ENCODE peak calls at places on chromosomes 4 and X, in five cellular contexts. L, D, Q, E and U are unnamed samples.

GRCh38 chr4:23747131-23747752 is 142.6 kb downstream of the PPARGC1A start:
- DNase-seq in L (no peak), D (no peak), Q (no peak), E (no peak), U (no peak)

GRCh38 chrX:45614853-45615252 is 414.2 kb upstream of the DIPK2B start:
- DNase-seq in L (no peak), D (no peak), Q (no peak), E (no peak), U (no peak)

GRCh38 chrX:4935846-4936245 is 1222.4 kb upstream of the PRKX start:
- DNase-seq in L (no peak), D (peak; percentile 38), Q (no peak), E (no peak), U (no peak)

GRCh38 chr4:130403221-130403620 is 1307.3 kb downstream of the C4orf33 start:
- DNase-seq in L (no peak), D (no peak), Q (no peak), E (no peak), U (no peak)

GRCh38 chrX:97021680-97022079 is 138.0 kb downstream of the RPA4 start:
- DNase-seq in L (peak; percentile 17), D (no peak), Q (no peak), E (no peak), U (no peak)

GRCh38 chr4:15366660-15367059 is 61.2 kb upstream of the C1QTNF7 start:
- DNase-seq in L (no peak), D (no peak), Q (no peak), E (no peak), U (no peak)

GRCh38 chr4:6326312-6327060 is 56.8 kb downstream of the WFS1 start:
- DNase-seq in L (no peak), D (no peak), Q (no peak), E (no peak), U (no peak)

GRCh38 chrX:15877380-15877779 is 22.8 kb upstream of the AP1S2 start:
- DNase-seq in L (peak; percentile 75), D (no peak), Q (peak; percentile 12), E (no peak), U (no peak)

GRCh38 chr4:70183168-70183939 is 12.2 kb upstream of the ODAM start:
- DNase-seq in L (peak; percentile 79), D (no peak), Q (no peak), E (no peak), U (peak; percentile 65)

GRCh38 chr4:78667337-78667736 is 108.8 kb upstream of the BMP2K start:
- DNase-seq in L (no peak), D (no peak), Q (no peak), E (no peak), U (no peak)

GRCh38 chr4:78669453-78669852 is 106.7 kb upstream of the BMP2K start:
- DNase-seq in L (no peak), D (no peak), Q (no peak), E (no peak), U (no peak)

GRCh38 chr4:78665216-78665615 is 110.9 kb upstream of the BMP2K start:
- DNase-seq in L (no peak), D (no peak), Q (no peak), E (no peak), U (no peak)

GRCh38 chr4:78666830-78667258 is 109.3 kb upstream of the BMP2K start:
- DNase-seq in L (no peak), D (no peak), Q (no peak), E (no peak), U (no peak)

DNA sequence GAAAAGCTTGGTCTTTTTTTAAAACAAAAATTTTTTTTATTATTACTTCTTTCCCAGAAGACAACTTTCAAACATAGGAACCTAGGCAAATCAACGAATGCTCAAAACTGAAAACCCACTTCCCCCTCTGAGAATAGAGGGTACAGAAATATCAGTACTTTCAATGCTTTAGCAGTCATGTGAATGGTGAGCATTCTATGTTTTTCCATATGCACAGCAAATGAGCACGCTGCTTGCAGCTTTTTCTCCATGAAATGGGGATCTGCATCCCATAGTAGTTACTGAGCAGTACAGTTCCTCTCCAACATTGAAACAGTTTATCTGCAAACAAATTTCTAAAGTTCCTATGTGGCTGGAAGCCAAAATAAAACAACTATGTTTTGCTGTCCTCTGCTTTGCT is 108.4 kb upstream of the BMP2K start:
- DNase-seq in L (no peak), D (no peak), Q (no peak), E (no peak), U (no peak)
- H3K4me1 ChIP-seq in L (no peaks in the 10 kb centered on the region), D (peaks cover 7% of the 10 kb centered on the region), Q (peaks cover 23% of the 10 kb centered on the region), E (no peaks in the 10 kb centered on the region), U (no peaks in the 10 kb centered on the region)

GRCh38 chr4:1244081-1244977 is 4.6 kb downstream of the CTBP1 start:
- DNase-seq in L (no peak), D (peak; percentile 31), Q (peak; percentile 44), E (peak; percentile 74), U (no peak)

GRCh38 chr4:1241466-1241935 is 7.4 kb downstream of the CTBP1 start:
- DNase-seq in L (no peak), D (peak; percentile 28), Q (peak; percentile 13), E (no peak), U (no peak)

GRCh38 chr4:1241936-1242505 is 6.9 kb downstream of the CTBP1 start:
- DNase-seq in L (no peak), D (peak; percentile 27), Q (peak; percentile 12), E (peak; percentile 62), U (no peak)

GRCh38 chr4:1243451-1244080 is 5.4 kb downstream of the CTBP1 start:
- DNase-seq in L (no peak), D (peak; percentile 30), Q (peak; percentile 14), E (peak; percentile 65), U (no peak)

GRCh38 chr4:1242506-1243450 is 6.2 kb downstream of the CTBP1 start:
- DNase-seq in L (no peak), D (peak; percentile 23), Q (peak; percentile 10), E (peak; percentile 46), U (no peak)
- H3K4me1 ChIP-seq in L (peaks cover 16% of the 10 kb centered on the region), D (peaks cover 25% of the 10 kb centered on the region), Q (peaks cover 76% of the 10 kb centered on the region), E (peaks cover 63% of the 10 kb centered on the region), U (peaks cover 6% of the 10 kb centered on the region)

GRCh38 chr4:182827981-182828677 is 89.1 kb downstream of the DCTD start:
- DNase-seq in L (no peak), D (no peak), Q (no peak), E (no peak), U (no peak)
- H3K4me1 ChIP-seq in L (no peaks in the 10 kb centered on the region), D (no peaks in the 10 kb centered on the region), Q (no peaks in the 10 kb centered on the region), E (no peaks in the 10 kb centered on the region), U (peaks cover 4% of the 10 kb centered on the region)

DNA sequence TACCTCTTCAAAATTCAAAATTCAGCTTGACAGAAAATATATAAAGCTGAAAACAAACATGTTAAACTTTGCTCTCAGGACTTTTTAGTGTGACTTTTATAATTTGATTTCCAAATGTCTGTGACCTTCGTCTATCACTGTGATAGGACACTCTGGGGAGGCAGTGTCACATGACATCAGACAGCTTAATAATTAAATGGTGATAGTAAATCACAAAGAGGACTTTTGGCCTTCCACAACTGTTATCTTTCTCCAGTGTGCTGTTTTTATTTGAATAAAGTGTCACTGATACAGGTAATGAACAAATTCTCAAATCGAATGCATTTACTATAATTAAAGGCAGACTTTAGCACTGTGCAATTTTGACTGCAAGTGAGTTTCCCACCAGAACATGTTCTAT is 83.1 kb downstream of the MID1 start:
- DNase-seq in L (no peak), D (no peak), Q (no peak), E (no peak), U (no peak)
- H3K4me1 ChIP-seq in L (peaks cover 2% of the 10 kb centered on the region), D (no peaks in the 10 kb centered on the region), Q (peaks cover 5% of the 10 kb centered on the region), E (peaks cover 8% of the 10 kb centered on the region), U (no peaks in the 10 kb centered on the region)